ENCODE peak calls at places on chromosome 16, in four cellular contexts. One of them, this sample, is unnamed.

GRCh38 chr16:46903255-46903905 is 19.2 kb downstream of the GPT2 start:
- DNase-seq in NT2/D1: no peak
- DNase-seq in HepG2: no peak
- DNase-seq in GM12878: no peak
- DNase-seq in this sample: no peak

GRCh38 chr16:12020007-12020406 is 43.5 kb downstream of the SNX29 start:
- DNase-seq in NT2/D1: no peak
- DNase-seq in HepG2: no peak
- DNase-seq in GM12878: no peak
- DNase-seq in this sample: no peak

GRCh38 chr16:55257971-55258613 is 65.9 kb upstream of the IRX6 start:
- DNase-seq in NT2/D1: peak
- DNase-seq in GM12878: no peak
- DNase-seq in HepG2: peak
- DNase-seq in this sample: peak

GRCh38 chr16:75620326-75621169 is 2.5 kb downstream of the ADAT1 start:
- DNase-seq in NT2/D1: no peak
- DNase-seq in GM12878: no peak
- DNase-seq in HepG2: no peak
- DNase-seq in this sample: no peak

GRCh38 chr16:66434619-66435430 is 7.7 kb downstream of the BEAN1 start:
- DNase-seq in HepG2: peak
- DNase-seq in GM12878: no peak
- DNase-seq in NT2/D1: peak
- DNase-seq in this sample: no peak

GRCh38 chr16:50878966-50879615 is 137.2 kb downstream of the CYLD start:
- DNase-seq in NT2/D1: no peak
- DNase-seq in GM12878: no peak
- DNase-seq in HepG2: no peak
- DNase-seq in this sample: no peak

GRCh38 chr16:81645925-81646324 is 133.2 kb upstream of the PLCG2 start:
- DNase-seq in HepG2: no peak
- DNase-seq in GM12878: no peak
- DNase-seq in NT2/D1: no peak
- DNase-seq in this sample: no peak

GRCh38 chr16:28326881-28327610 is 34.7 kb downstream of the SBK1 start:
- DNase-seq in GM12878: no peak
- DNase-seq in NT2/D1: peak
- DNase-seq in HepG2: peak
- DNase-seq in this sample: peak

GRCh38 chr16:65196696-65197095 is 74.8 kb upstream of the CDH11 start:
- DNase-seq in GM12878: no peak
- DNase-seq in NT2/D1: no peak
- DNase-seq in HepG2: no peak
- DNase-seq in this sample: no peak

GRCh38 chr16:82641336-82641984 is 14.7 kb downstream of the CDH13 start:
- DNase-seq in HepG2: no peak
- DNase-seq in NT2/D1: no peak
- DNase-seq in GM12878: no peak
- DNase-seq in this sample: no peak

GRCh38 chr16:51898872-51899271 is 648.1 kb downstream of the TOX3 start:
- DNase-seq in NT2/D1: no peak
- DNase-seq in HepG2: no peak
- DNase-seq in GM12878: no peak
- DNase-seq in this sample: no peak

GRCh38 chr16:78097522-78097921 is 1.9 kb upstream of the WWOX start:
- DNase-seq in GM12878: no peak
- DNase-seq in NT2/D1: no peak
- DNase-seq in HepG2: no peak
- DNase-seq in this sample: no peak

GRCh38 chr16:1420111-1420539 is 422 bp downstream of the UQCC4 start:
- DNase-seq in GM12878: no peak
- DNase-seq in NT2/D1: no peak
- DNase-seq in HepG2: no peak
- DNase-seq in this sample: no peak

GRCh38 chr16:1425616-1426370 is 5.1 kb upstream of the PERCC1 start:
- DNase-seq in HepG2: no peak
- DNase-seq in GM12878: no peak
- DNase-seq in NT2/D1: no peak
- DNase-seq in this sample: no peak

GRCh38 chr16:1424028-1424427 is 3.5 kb upstream of the UQCC4 start:
- DNase-seq in NT2/D1: no peak
- DNase-seq in GM12878: no peak
- DNase-seq in HepG2: no peak
- DNase-seq in this sample: no peak

GRCh38 chr16:1420540-1421205 is at the start of gene UQCC4:
- DNase-seq in HepG2: peak
- DNase-seq in NT2/D1: peak
- DNase-seq in GM12878: peak
- DNase-seq in this sample: peak

DNA sequence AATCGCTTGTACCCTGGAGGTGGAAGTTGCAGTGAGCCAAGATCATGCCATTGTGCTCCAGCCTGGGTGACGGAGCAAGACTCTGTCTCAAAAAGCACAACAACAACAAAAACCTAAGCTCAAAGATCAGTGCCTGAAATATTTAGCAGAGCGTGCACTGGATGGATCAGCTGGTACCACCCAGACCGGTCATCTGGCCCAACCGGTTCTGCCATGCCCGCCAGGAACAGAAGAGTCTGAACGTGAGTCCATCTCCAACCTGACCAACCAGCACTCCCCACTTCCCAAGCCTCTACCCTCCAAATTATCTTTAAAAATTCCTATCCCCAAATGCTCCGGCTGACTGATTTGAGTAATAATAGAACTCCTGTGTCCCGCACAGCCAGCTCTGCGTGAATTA is 1.5 kb upstream of the UQCC4 start:
- DNase-seq in NT2/D1: no peak
- DNase-seq in HepG2: no peak
- DNase-seq in GM12878: no peak
- DNase-seq in this sample: no peak
- TF ChIP-seq SUZ12 in NT2/D1: no peak
- TF ChIP-seq SUZ12 in HepG2: no peak
- TF ChIP-seq SUZ12 in GM12878: no peak
- TF ChIP-seq SUZ12 in this sample: no peak

GRCh38 chr16:14635394-14636145 is 2.8 kb downstream of the BFAR start:
- DNase-seq in HepG2: no peak
- DNase-seq in NT2/D1: no peak
- DNase-seq in GM12878: no peak
- DNase-seq in this sample: no peak

GRCh38 chr16:14632693-14633569 is at the start of gene BFAR:
- DNase-seq in HepG2: peak
- DNase-seq in GM12878: peak
- DNase-seq in NT2/D1: peak
- DNase-seq in this sample: peak

GRCh38 chr16:14629612-14629918 is 495 bp downstream of the PARN start:
- DNase-seq in NT2/D1: no peak
- DNase-seq in GM12878: no peak
- DNase-seq in HepG2: no peak
- DNase-seq in this sample: peak

GRCh38 chr16:14629919-14630619 is at the start of gene PARN:
- DNase-seq in NT2/D1: peak
- DNase-seq in GM12878: peak
- DNase-seq in HepG2: peak
- DNase-seq in this sample: peak

DNA sequence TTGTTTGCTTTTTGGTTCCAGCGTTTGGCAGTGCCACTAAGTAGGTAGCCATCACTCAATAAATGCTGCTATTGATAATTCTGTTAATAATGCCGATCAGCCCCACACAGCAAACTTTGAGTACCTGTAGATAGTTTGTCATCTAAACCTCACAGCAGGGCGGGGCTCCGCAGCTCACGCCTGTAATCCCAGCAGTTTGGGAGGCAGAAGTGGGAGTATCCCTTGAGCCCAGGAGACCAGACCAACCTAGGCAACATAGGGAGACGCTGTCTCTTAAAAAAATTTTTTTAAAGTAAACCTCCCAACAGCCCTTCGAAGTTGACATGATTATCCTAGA is 1.6 kb downstream of the BFAR start:
- DNase-seq in HepG2: no peak
- DNase-seq in NT2/D1: no peak
- DNase-seq in GM12878: no peak
- DNase-seq in this sample: no peak
- TF ChIP-seq SUZ12 in HepG2: no peak
- TF ChIP-seq SUZ12 in NT2/D1: no peak
- TF ChIP-seq SUZ12 in GM12878: no peak
- TF ChIP-seq SUZ12 in this sample: no peak

DNA sequence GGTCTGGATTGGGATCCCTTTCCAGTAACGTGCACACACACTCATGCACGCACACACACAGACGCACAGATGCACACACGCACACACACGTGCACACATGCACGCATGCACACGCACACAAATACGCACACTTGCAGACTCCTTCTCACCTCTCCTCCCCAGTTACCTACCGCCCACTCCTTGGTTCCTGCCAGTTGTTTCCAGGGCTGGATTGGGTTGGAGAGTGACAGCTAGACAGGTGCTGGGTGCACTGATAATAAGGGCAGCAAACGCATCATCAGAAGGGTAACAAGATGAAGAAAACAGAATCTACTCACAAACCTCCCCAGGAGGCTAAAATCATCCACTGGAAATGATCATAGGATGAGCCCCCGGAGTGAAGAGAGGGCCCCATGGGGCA is 45.0 kb downstream of the HSBP1 start:
- DNase-seq in HepG2: no peak
- DNase-seq in GM12878: no peak
- DNase-seq in NT2/D1: no peak
- DNase-seq in this sample: no peak
- TF ChIP-seq SUZ12 in HepG2: no peak
- TF ChIP-seq SUZ12 in GM12878: no peak
- TF ChIP-seq SUZ12 in NT2/D1: no peak
- TF ChIP-seq SUZ12 in this sample: no peak

GRCh38 chr16:88013091-88013609 is 61.9 kb downstream of the BANP start:
- DNase-seq in NT2/D1: no peak
- DNase-seq in HepG2: no peak
- DNase-seq in GM12878: no peak
- DNase-seq in this sample: no peak

GRCh38 chr16:88009566-88010342 is 58.5 kb downstream of the BANP start:
- DNase-seq in GM12878: no peak
- DNase-seq in HepG2: no peak
- DNase-seq in NT2/D1: peak
- DNase-seq in this sample: no peak

GRCh38 chr16:88012360-88012759 is 61.1 kb downstream of the BANP start:
- DNase-seq in GM12878: no peak
- DNase-seq in NT2/D1: no peak
- DNase-seq in HepG2: no peak
- DNase-seq in this sample: no peak

GRCh38 chr16:88010343-88010970 is 59.2 kb downstream of the BANP start:
- DNase-seq in NT2/D1: no peak
- DNase-seq in GM12878: no peak
- DNase-seq in HepG2: no peak
- DNase-seq in this sample: no peak

GRCh38 chr16:88010971-88011483 is 59.8 kb downstream of the BANP start:
- DNase-seq in HepG2: no peak
- DNase-seq in GM12878: no peak
- DNase-seq in NT2/D1: no peak
- DNase-seq in this sample: no peak
- TF ChIP-seq SUZ12 in HepG2: no peak
- TF ChIP-seq SUZ12 in GM12878: no peak
- TF ChIP-seq SUZ12 in NT2/D1: no peak
- TF ChIP-seq SUZ12 in this sample: no peak

DNA sequence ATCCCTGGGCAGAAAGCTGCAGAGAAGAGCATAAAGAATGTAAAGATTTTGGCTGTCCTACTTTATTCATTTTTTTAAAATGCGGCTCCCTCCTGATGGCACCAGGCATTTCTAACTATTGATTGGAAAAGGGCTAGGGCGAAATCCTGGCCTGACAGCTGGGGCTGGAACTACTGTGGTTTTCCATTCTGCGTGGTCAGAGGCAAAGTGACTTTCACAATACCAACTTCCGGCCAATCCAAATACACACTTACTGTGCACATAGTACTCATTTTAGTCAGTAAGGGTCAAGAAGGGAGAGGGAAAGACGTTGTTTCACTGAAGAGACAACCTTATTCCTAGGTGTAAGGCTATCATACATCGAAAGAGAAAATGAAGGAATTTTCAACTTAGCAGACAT is 113.8 kb upstream of the PMFBP1 start:
- DNase-seq in NT2/D1: no peak
- DNase-seq in GM12878: no peak
- DNase-seq in HepG2: no peak
- DNase-seq in this sample: no peak
- TF ChIP-seq SUZ12 in NT2/D1: no peak
- TF ChIP-seq SUZ12 in GM12878: no peak
- TF ChIP-seq SUZ12 in HepG2: no peak
- TF ChIP-seq SUZ12 in this sample: no peak

DNA sequence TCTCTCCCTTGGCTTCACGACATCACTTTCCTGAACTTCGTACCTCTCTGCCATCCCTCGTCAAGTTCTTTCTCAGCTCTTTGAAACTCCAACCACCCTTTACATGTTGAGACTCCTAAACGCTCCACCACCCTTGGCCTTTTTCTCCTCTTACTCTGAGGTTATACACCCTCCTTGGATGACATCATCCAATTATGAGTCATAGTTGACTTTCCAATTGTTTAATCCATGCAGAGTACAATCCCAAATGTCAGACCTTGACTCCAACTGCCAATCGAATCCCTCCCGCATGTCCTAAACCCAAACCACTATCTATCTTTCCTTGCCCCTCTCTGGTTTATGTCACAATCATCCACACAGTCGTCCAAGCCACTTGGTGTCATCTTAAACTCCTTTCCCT is 18.4 kb upstream of the C16orf82 start:
- DNase-seq in NT2/D1: no peak
- DNase-seq in GM12878: no peak
- DNase-seq in HepG2: no peak
- DNase-seq in this sample: no peak
- TF ChIP-seq SUZ12 in NT2/D1: no peak
- TF ChIP-seq SUZ12 in GM12878: no peak
- TF ChIP-seq SUZ12 in HepG2: no peak
- TF ChIP-seq SUZ12 in this sample: no peak